ENCODE peak calls at places on chromosomes 16 and 17, in six cellular contexts. O, F, V, D, R and G are unnamed samples.

GRCh38 chr17:83171661-83172060 is 92.3 kb downstream of the METRNL start:
- DNase-seq in O (no peak), F (no peak), V (peak), D (no peak), R (no peak), G (no peak)

GRCh38 chr17:29560306-29560705 is 6.5 kb downstream of the ABHD15 start:
- DNase-seq in O (no peak), F (no peak), V (no peak), D (no peak), R (no peak), G (no peak)

GRCh38 chr16:22721497-22722100 is 92.4 kb upstream of the HS3ST2 start:
- DNase-seq in O (peak), F (no peak), V (no peak), D (no peak), R (no peak), G (no peak)

GRCh38 chr16:49921791-49922456 is 66.0 kb upstream of the ZNF423 start:
- DNase-seq in O (peak), F (peak), V (no peak), D (peak), R (peak), G (peak)

GRCh38 chr16:89374393-89374948 is 115.9 kb downstream of the ANKRD11 start:
- DNase-seq in O (peak), F (no peak), V (no peak), D (no peak), R (no peak), G (no peak)

GRCh38 chr16:31458073-31458834 is 1.0 kb upstream of the ARMC5 start:
- DNase-seq in O (peak), F (peak), V (no peak), D (peak), R (no peak), G (peak)

GRCh38 chr16:22734313-22734869 is 79.6 kb upstream of the HS3ST2 start:
- DNase-seq in O (no peak), F (no peak), V (no peak), D (no peak), R (no peak), G (no peak)

GRCh38 chr17:76560036-76560876 is 20.4 kb downstream of the PRCD start:
- DNase-seq in O (no peak), F (no peak), V (no peak), D (no peak), R (no peak), G (no peak)

GRCh38 chr16:73082608-73083007 is 34.7 kb upstream of the ZFHX3 start:
- DNase-seq in O (no peak), F (peak), V (no peak), D (no peak), R (peak), G (peak)

GRCh38 chr16:87556941-87557459 is 45.3 kb upstream of the JPH3 start:
- DNase-seq in O (peak), F (peak), V (peak), D (no peak), R (no peak), G (peak)

GRCh38 chr17:8939496-8940334 is 25.8 kb downstream of the PIK3R5 start:
- DNase-seq in O (no peak), F (no peak), V (no peak), D (no peak), R (no peak), G (no peak)

GRCh38 chr16:18784917-18785623 is 5.1 kb downstream of the RPS15A start:
- DNase-seq in O (no peak), F (no peak), V (no peak), D (no peak), R (no peak), G (peak)

GRCh38 chr17:55053855-55054254 is 85.3 kb downstream of the STXBP4 start:
- DNase-seq in O (no peak), F (peak), V (no peak), D (no peak), R (no peak), G (peak)

GRCh38 chr16:67543036-67543435 is 14.4 kb downstream of the RIPOR1 start:
- DNase-seq in O (no peak), F (no peak), V (no peak), D (peak), R (no peak), G (no peak)

GRCh38 chr17:65283704-65284103 is 146.5 kb downstream of the RGS9 start:
- DNase-seq in O (no peak), F (peak), V (no peak), D (peak), R (no peak), G (peak)

GRCh38 chr17:65278820-65279184 is 141.6 kb downstream of the RGS9 start:
- DNase-seq in O (no peak), F (no peak), V (no peak), D (no peak), R (no peak), G (no peak)

GRCh38 chr17:65279456-65279855 is 142.3 kb downstream of the RGS9 start:
- DNase-seq in O (no peak), F (no peak), V (no peak), D (no peak), R (no peak), G (no peak)

GRCh38 chr17:65277576-65277975 is 140.4 kb downstream of the RGS9 start:
- DNase-seq in O (no peak), F (peak), V (no peak), D (no peak), R (no peak), G (peak)

GRCh38 chr17:65278050-65278819 is 141.1 kb downstream of the RGS9 start:
- DNase-seq in O (peak), F (peak), V (no peak), D (peak), R (no peak), G (peak)
- TF ChIP-seq CTCF in O (peak), F (peak), V (peak), D (peak), R (peak), G (peak)

DNA sequence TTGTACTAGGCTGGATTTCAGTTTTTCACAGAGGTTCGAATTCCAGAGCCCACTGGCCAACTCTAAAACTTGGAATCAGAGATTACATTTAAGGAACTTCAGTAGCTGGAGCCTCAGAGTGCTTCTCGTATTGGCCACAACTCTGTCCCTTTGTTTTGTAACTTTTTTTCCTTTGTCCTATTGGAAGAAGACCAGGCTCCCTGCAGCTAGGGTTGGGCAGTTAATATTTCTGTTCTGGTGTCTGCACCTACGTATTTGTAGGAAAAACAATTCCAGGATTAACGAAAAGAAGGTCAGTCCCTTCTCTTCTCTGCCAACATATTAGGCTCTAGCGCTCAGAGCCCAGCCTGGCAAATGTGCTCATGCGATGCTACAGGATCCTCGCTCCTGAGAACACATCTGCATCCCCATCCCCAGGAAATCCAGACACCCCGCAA is 1.9 kb downstream of the CDH11 start:
- DNase-seq in O (no peak), F (peak), V (peak), D (no peak), R (no peak), G (peak)
- H3K4me3 ChIP-seq in O (peak), F (peak), V (peak), D (no peak), R (peak), G (peak)

GRCh38 chr17:38330941-38331411 is 12.8 kb downstream of the GPR179 start:
- DNase-seq in O (no peak), F (no peak), V (no peak), D (no peak), R (no peak), G (no peak)

GRCh38 chr17:38332735-38333134 is 11.0 kb downstream of the GPR179 start:
- DNase-seq in O (no peak), F (no peak), V (no peak), D (no peak), R (no peak), G (no peak)

GRCh38 chr17:38334480-38335364 is 9.0 kb downstream of the GPR179 start:
- DNase-seq in O (no peak), F (no peak), V (no peak), D (no peak), R (no peak), G (no peak)

GRCh38 chr17:38336838-38337237 is 6.9 kb downstream of the GPR179 start:
- DNase-seq in O (no peak), F (no peak), V (no peak), D (no peak), R (no peak), G (no peak)

GRCh38 chr17:38333635-38334295 is 10.0 kb downstream of the GPR179 start:
- DNase-seq in O (no peak), F (peak), V (no peak), D (peak), R (no peak), G (no peak)
- TF ChIP-seq CTCF in O (peak), F (peak), V (peak), D (peak), R (peak), G (peak)

GRCh38 chr17:40327735-40328385 is 18.9 kb downstream of the RARA start:
- DNase-seq in O (peak), F (peak), V (no peak), D (no peak), R (no peak), G (peak)

GRCh38 chr17:40326014-40326831 is 17.2 kb downstream of the RARA start:
- DNase-seq in O (peak), F (no peak), V (no peak), D (peak), R (no peak), G (no peak)

GRCh38 chr17:40326832-40327199 is 17.8 kb downstream of the RARA start:
- DNase-seq in O (peak), F (no peak), V (no peak), D (no peak), R (no peak), G (peak)

GRCh38 chr17:40328386-40328766 is 19.4 kb downstream of the RARA start:
- DNase-seq in O (no peak), F (no peak), V (no peak), D (no peak), R (no peak), G (no peak)

DNA sequence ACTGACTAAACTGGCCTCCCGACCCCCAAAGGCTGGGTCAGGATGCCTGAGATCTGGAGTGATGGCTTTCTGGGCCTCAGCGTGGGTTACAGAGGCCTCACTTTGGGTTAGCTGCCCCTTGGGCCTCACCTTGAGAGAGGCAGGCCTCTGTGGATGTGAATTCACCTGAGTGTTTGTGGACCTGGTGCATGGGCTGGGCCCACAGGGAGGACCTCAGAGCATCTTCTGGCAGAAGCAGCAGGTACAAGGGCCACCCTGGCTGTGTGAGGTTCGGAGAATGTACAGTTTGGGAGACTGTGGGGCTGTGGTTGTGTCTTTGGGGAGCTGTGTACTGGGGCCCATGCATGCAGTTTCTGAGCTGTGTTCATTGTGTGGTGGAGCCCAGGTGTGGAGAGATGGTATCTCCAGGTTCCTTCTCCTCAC is 18.3 kb downstream of the RARA start:
- DNase-seq in O (no peak), F (no peak), V (no peak), D (no peak), R (no peak), G (no peak)
- H3K4me3 ChIP-seq in O (no peak), F (no peak), V (no peak), D (no peak), R (no peak), G (no peak)

GRCh38 chr16:84949776-84950436 is 61.4 kb downstream of the ZDHHC7 start:
- DNase-seq in O (no peak), F (no peak), V (no peak), D (no peak), R (no peak), G (no peak)

GRCh38 chr16:84950906-84951305 is 60.4 kb downstream of the ZDHHC7 start:
- DNase-seq in O (no peak), F (no peak), V (no peak), D (no peak), R (no peak), G (no peak)

GRCh38 chr16:84955427-84955826 is 55.9 kb downstream of the ZDHHC7 start:
- DNase-seq in O (no peak), F (no peak), V (no peak), D (no peak), R (no peak), G (no peak)

GRCh38 chr16:84953051-84953746 is 58.1 kb downstream of the ZDHHC7 start:
- DNase-seq in O (no peak), F (no peak), V (no peak), D (no peak), R (no peak), G (no peak)

GRCh38 chr16:84952335-84953050 is 58.8 kb downstream of the ZDHHC7 start:
- DNase-seq in O (peak), F (peak), V (peak), D (peak), R (peak), G (peak)
- TF ChIP-seq CTCF in O (peak), F (peak), V (peak), D (peak), R (peak), G (peak)

GRCh38 chr17:31488982-31489294 is 97.5 kb downstream of the RAB11FIP4 start:
- DNase-seq in O (no peak), F (no peak), V (no peak), D (no peak), R (no peak), G (no peak)
- H3K4me3 ChIP-seq in O (peak), F (no peak), V (peak), D (no peak), R (peak), G (no peak)

GRCh38 chr17:43328650-43329049 is 70.1 kb upstream of the ARL4D start:
- DNase-seq in O (no peak), F (no peak), V (no peak), D (no peak), R (no peak), G (no peak)

GRCh38 chr17:43326490-43327275 is 72.1 kb upstream of the ARL4D start:
- DNase-seq in O (no peak), F (no peak), V (no peak), D (no peak), R (no peak), G (no peak)

GRCh38 chr17:43327421-43327820 is 71.4 kb upstream of the ARL4D start:
- DNase-seq in O (no peak), F (no peak), V (no peak), D (no peak), R (no peak), G (no peak)

GRCh38 chr17:43327834-43328420 is 70.9 kb upstream of the ARL4D start:
- DNase-seq in O (no peak), F (no peak), V (no peak), D (no peak), R (no peak), G (no peak)

GRCh38 chr17:43324205-43324893 is 74.4 kb upstream of the ARL4D start:
- DNase-seq in O (no peak), F (no peak), V (no peak), D (no peak), R (peak), G (no peak)
- TF ChIP-seq CTCF in O (no peak), F (peak), V (peak), D (no peak), R (peak), G (no peak)

GRCh38 chr16:11232302-11232851 is 23.6 kb downstream of the SOCS1 start:
- DNase-seq in O (no peak), F (no peak), V (no peak), D (no peak), R (no peak), G (no peak)
- H3K4me3 ChIP-seq in O (no peak), F (no peak), V (no peak), D (no peak), R (no peak), G (no peak)

GRCh38 chr17:57834146-57834741 is 15.6 kb downstream of the MRPS23 start:
- DNase-seq in O (no peak), F (peak), V (no peak), D (no peak), R (peak), G (peak)
- TF ChIP-seq CTCF in O (no peak), F (peak), V (no peak), D (no peak), R (peak), G (peak)